ENCODE peak calls at places on chromosomes 4 and X, in seven cellular contexts. I is GM12878, M is H1, C is HepG2, P is SK-N-SH, B is GM12891, D is GM12892. K is an unnamed sample.

GRCh38 chr4:115042496-115042895 is 70.9 kb downstream of the NDST4 start:
- DNase-seq in I (no peak), M (no peak), C (peak), P (peak), B (no peak), D (no peak), K (no peak)

GRCh38 chrX:20965270-20966044 is 408.8 kb upstream of the CNKSR2 start:
- DNase-seq in I (no peak), M (no peak), C (no peak), P (no peak), B (no peak), D (no peak), K (no peak)

GRCh38 chr4:52253025-52253424 is 201.9 kb downstream of the SPATA18 start:
- DNase-seq in I (no peak), M (no peak), C (no peak), P (no peak), B (no peak), D (no peak), K (no peak)

GRCh38 chr4:101115841-101116240 is 231.5 kb downstream of the PPP3CA start:
- DNase-seq in I (no peak), M (no peak), C (no peak), P (no peak), B (no peak), D (no peak), K (no peak)

GRCh38 chrX:53281321-53281822 is at the start of gene IQSEC2:
- DNase-seq in I (no peak), M (peak), C (no peak), P (no peak), B (no peak), D (no peak), K (peak)

GRCh38 chr4:36385951-36386561 is 104.6 kb downstream of the DTHD1 start:
- DNase-seq in I (peak), M (no peak), C (no peak), P (no peak), B (peak), D (peak), K (no peak)

GRCh38 chr4:67049446-67049845 is 495.9 kb downstream of the CENPC start:
- DNase-seq in I (no peak), M (no peak), C (no peak), P (no peak), B (no peak), D (no peak), K (no peak)

GRCh38 chr4:54971474-54971950 is 153.9 kb downstream of the KDR start:
- DNase-seq in I (no peak), M (no peak), C (peak), P (peak), B (no peak), D (no peak), K (peak)

GRCh38 chrX:12971282-12972003 is 3.5 kb upstream of the TMSB4X start:
- DNase-seq in I (no peak), M (no peak), C (no peak), P (no peak), B (no peak), D (no peak), K (no peak)

GRCh38 chr4:1008840-1009646 is 2.4 kb upstream of the FGFRL1 start:
- DNase-seq in I (no peak), M (no peak), C (no peak), P (no peak), B (no peak), D (no peak), K (no peak)

GRCh38 chr4:40719008-40719623 is 30.6 kb upstream of the NSUN7 start:
- DNase-seq in I (peak), M (no peak), C (peak), P (peak), B (no peak), D (peak), K (no peak)

GRCh38 chrX:100931925-100932285 is 3.2 kb upstream of the XKRX start:
- DNase-seq in I (no peak), M (no peak), C (no peak), P (no peak), B (no peak), D (no peak), K (no peak)

GRCh38 chr4:76634239-76634638 is 199.2 kb downstream of the SHROOM3 start:
- DNase-seq in I (no peak), M (no peak), C (no peak), P (no peak), B (no peak), D (no peak), K (no peak)

GRCh38 chrX:8743126-8743732 is 11.3 kb upstream of the ANOS1 start:
- DNase-seq in I (no peak), M (no peak), C (peak), P (peak), B (no peak), D (no peak), K (peak)

GRCh38 chr4:34178476-34178875 is 2065.8 kb downstream of the ARAP2 start:
- DNase-seq in I (no peak), M (no peak), C (no peak), P (no peak), B (no peak), D (no peak), K (no peak)

GRCh38 chrX:130728208-130728607 is 174.8 kb downstream of the ENOX2 start:
- DNase-seq in I (no peak), M (no peak), C (no peak), P (no peak), B (no peak), D (no peak), K (no peak)

GRCh38 chrX:112852850-112853249 is 12.2 kb upstream of the AMOT start:
- DNase-seq in I (no peak), M (no peak), C (no peak), P (no peak), B (no peak), D (no peak), K (no peak)

GRCh38 chrX:108156934-108157466 is 65.4 kb downstream of the ATG4A start:
- DNase-seq in I (no peak), M (no peak), C (no peak), P (no peak), B (no peak), D (no peak), K (no peak)

GRCh38 chr4:22191565-22192301 is 243.2 kb upstream of the KCNIP4 start:
- DNase-seq in I (no peak), M (no peak), C (no peak), P (no peak), B (no peak), D (no peak), K (no peak)

GRCh38 chrX:27884654-27885053 is 76.9 kb downstream of the MAGEB10 start:
- DNase-seq in I (no peak), M (no peak), C (no peak), P (no peak), B (no peak), D (no peak), K (no peak)

GRCh38 chr4:171281359-171281758 is 531.8 kb upstream of the GALNTL6 start:
- DNase-seq in I (no peak), M (no peak), C (no peak), P (no peak), B (no peak), D (no peak), K (no peak)

GRCh38 chr4:114598191-114599121 is at the start of gene UGT8:
- DNase-seq in I (no peak), M (no peak), C (no peak), P (peak), B (peak), D (peak), K (peak)

GRCh38 chr4:78656968-78657445 is 105.4 kb downstream of the ANXA3 start:
- DNase-seq in I (no peak), M (no peak), C (no peak), P (no peak), B (no peak), D (no peak), K (peak)

GRCh38 chr4:76011700-76012387 is 4.5 kb upstream of the CXCL9 start:
- DNase-seq in I (peak), M (no peak), C (no peak), P (peak), B (no peak), D (peak), K (no peak)

GRCh38 chr4:78293841-78294301 is 236.7 kb downstream of the FRAS1 start:
- DNase-seq in I (no peak), M (no peak), C (no peak), P (no peak), B (no peak), D (no peak), K (no peak)

GRCh38 chr4:7291372-7292135 is 99.2 kb downstream of the SORCS2 start:
- DNase-seq in I (no peak), M (no peak), C (no peak), P (no peak), B (no peak), D (no peak), K (no peak)

GRCh38 chr4:79297479-79297878 is 28.4 kb downstream of the NAA11 start:
- DNase-seq in I (no peak), M (no peak), C (no peak), P (no peak), B (no peak), D (no peak), K (no peak)

GRCh38 chr4:139770361-139770760 is 104.7 kb downstream of the MGST2 start:
- DNase-seq in I (no peak), M (no peak), C (no peak), P (no peak), B (no peak), D (no peak), K (no peak)

GRCh38 chr4:56330691-56331090 is 56.6 kb downstream of the AASDH start:
- DNase-seq in I (no peak), M (no peak), C (no peak), P (no peak), B (no peak), D (no peak), K (peak)

GRCh38 chr4:119536572-119537528 is 91.8 kb downstream of the PDE5A start:
- DNase-seq in I (no peak), M (no peak), C (no peak), P (no peak), B (no peak), D (no peak), K (no peak)

GRCh38 chrX:65688403-65688881 is 21.0 kb downstream of the MSN start:
- DNase-seq in I (peak), M (no peak), C (no peak), P (no peak), B (peak), D (peak), K (no peak)

GRCh38 chrX:48827654-48827968 is 1.3 kb downstream of the ERAS start:
- DNase-seq in I (no peak), M (no peak), C (no peak), P (no peak), B (no peak), D (no peak), K (no peak)

GRCh38 chrX:20481632-20482031 is 214.9 kb upstream of the RPS6KA3 start:
- DNase-seq in I (no peak), M (no peak), C (no peak), P (no peak), B (no peak), D (no peak), K (no peak)

GRCh38 chr4:52825311-52826090 is 36.6 kb upstream of the RASL11B start:
- DNase-seq in I (no peak), M (no peak), C (peak), P (no peak), B (no peak), D (no peak), K (no peak)

GRCh38 chr4:99404595-99405287 is 30.4 kb downstream of the ADH7 start:
- DNase-seq in I (peak), M (no peak), C (no peak), P (no peak), B (peak), D (no peak), K (no peak)

GRCh38 chr4:83128235-83128929 is 13.9 kb upstream of the PLAC8 start:
- DNase-seq in I (no peak), M (no peak), C (no peak), P (no peak), B (no peak), D (no peak), K (no peak)

GRCh38 chr4:2313366-2313765 is 51.5 kb upstream of the MXD4 start:
- DNase-seq in I (no peak), M (no peak), C (no peak), P (no peak), B (no peak), D (no peak), K (no peak)

GRCh38 chrX:25011589-25012432 is 4.0 kb downstream of the ARX start:
- DNase-seq in I (no peak), M (no peak), C (no peak), P (no peak), B (no peak), D (no peak), K (no peak)

DNA sequence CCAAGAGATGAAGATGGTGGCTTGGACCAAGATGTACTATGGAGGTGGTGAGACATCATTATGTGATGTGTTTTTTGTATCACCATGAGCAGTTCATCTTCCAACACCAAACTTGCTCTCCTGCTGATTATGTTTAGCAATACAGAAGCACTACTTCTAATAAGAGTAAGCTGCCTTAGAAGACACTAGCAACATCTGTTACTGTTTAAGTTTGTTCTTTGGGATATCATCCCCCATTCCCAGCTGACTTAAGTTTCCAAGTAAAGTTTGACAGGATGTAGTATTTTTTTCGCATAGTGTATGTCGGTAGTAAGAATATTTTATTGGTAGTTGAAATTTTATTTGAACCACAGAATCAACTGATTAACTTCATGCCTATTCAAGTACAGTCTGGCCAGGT is 123.5 kb upstream of the BMPR1B start:
- DNase-seq in I (no peak), M (no peak), C (no peak), P (no peak), B (no peak), D (no peak), K (no peak)
- TF ChIP-seq TAF1 in I (no peak), M (no peak), C (no peak), P (no peak), B (no peak), D (no peak), K (no peak)

GRCh38 chrX:259692-260355 is 21.4 kb upstream of the PLCXD1 start:
- DNase-seq in I (no peak), M (no peak), C (no peak), P (no peak), B (no peak), D (no peak), K (no peak)
- TF ChIP-seq TAF1 in I (no peak), M (no peak), C (no peak), P (no peak), B (no peak), D (no peak), K (no peak)

DNA sequence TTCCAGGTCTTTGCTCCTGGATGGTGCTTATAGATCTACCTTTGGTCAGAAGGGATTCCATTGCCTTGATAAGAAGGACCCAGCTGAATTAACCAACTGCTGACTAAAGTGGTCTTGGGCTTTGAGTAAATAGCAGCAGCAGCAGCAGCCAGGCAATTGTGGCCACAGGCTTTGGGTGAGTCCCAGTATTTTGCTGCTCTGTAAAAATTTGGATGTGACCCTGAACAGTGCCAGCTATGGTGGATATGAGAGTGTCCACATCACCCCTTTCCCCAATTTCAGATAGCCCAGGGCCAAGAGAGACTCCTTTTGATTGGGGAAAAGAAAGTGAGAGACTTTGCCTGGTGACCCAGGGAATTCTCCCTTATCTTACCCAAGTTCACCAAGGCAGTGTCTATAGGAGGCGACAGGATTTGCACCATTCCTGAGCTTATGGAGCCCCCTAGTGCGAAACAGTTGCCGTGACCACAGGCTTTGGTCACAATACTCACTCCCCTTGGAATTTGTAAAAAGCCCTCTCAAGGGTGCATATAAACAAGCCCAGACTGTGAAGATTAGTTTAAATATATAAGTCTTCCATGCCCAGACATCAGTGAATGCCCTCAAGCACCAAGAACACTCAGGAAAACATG is 518.0 kb downstream of the TMA16 start:
- DNase-seq in I (no peak), M (peak), C (peak), P (peak), B (no peak), D (no peak), K (no peak)
- TF ChIP-seq TAF1 in I (no peak), M (no peak), C (no peak), P (no peak), B (no peak), D (no peak), K (no peak)

GRCh38 chr4:152037435-152037834 is 276.6 kb upstream of the GATB start:
- DNase-seq in I (no peak), M (no peak), C (no peak), P (no peak), B (no peak), D (no peak), K (no peak)

GRCh38 chr4:152044341-152044740 is 283.5 kb upstream of the GATB start:
- DNase-seq in I (no peak), M (no peak), C (no peak), P (no peak), B (no peak), D (no peak), K (no peak)

GRCh38 chr4:152039085-152039484 is 278.3 kb upstream of the GATB start:
- DNase-seq in I (no peak), M (no peak), C (no peak), P (no peak), B (no peak), D (no peak), K (no peak)

GRCh38 chr4:152038238-152038637 is 277.4 kb upstream of the GATB start:
- DNase-seq in I (no peak), M (no peak), C (no peak), P (no peak), B (no peak), D (no peak), K (no peak)

GRCh38 chr4:152041304-152041703 is 280.5 kb upstream of the GATB start:
- DNase-seq in I (no peak), M (no peak), C (no peak), P (no peak), B (no peak), D (no peak), K (no peak)
- TF ChIP-seq TAF1 in I (no peak), M (no peak), C (no peak), P (no peak), B (no peak), D (no peak), K (no peak)

DNA sequence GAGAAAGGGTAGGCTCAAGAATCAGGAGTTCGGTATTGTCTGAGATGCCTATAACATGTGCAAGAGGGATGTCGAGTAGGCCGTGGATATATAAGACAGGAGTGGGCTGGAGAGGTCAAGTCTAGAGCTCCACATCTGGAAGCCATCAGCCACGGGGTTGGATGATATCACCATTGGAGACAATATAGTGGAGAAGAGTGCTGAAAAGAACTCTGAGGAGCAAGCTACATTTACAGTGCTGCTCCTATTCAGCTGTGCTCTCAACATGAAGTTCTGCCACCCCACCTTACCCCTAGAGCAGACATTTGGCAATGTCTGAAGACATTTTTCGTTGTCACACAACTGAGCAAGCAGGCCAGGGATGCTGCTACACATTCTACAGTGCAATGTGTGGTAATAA is 21.0 kb upstream of the PLAC1 start:
- DNase-seq in I (no peak), M (no peak), C (no peak), P (no peak), B (no peak), D (no peak), K (no peak)
- TF ChIP-seq TAF1 in I (no peak), M (no peak), C (no peak), P (no peak), B (no peak), D (no peak), K (no peak)

DNA sequence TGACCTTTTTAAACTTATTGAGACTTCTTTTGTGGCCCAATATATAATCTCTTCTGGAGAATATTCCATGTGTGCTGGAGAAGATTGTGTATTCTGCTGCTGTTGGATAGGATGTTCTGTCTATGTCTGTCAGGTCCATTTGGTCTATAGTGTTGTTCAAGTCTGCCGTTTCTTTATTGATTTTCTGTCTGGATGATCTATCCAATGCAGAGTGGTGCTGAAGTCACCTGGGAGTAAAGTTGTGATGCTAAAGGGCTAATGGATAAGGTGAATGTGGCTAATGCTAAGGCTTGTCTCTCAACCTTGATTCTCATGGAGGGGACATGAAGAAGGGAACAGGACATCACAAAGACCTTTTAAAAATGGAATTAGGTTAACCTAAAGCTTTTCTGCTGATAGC is 72.0 kb upstream of the AP1S2 start:
- DNase-seq in I (no peak), M (no peak), C (no peak), P (no peak), B (no peak), D (no peak), K (no peak)
- TF ChIP-seq TAF1 in I (no peak), M (no peak), C (no peak), P (no peak), B (no peak), D (no peak), K (no peak)